ENCODE peak calls at places on chromosomes 5 and 9, in seven cellular contexts. S is OCI-LY7, D is psoas muscle, X is testis, H is right lobe of liver, Q is breast epithelium, B is ovary. T is an unnamed sample. For H3K4me1, the result is how much of the 10 kb centered on the place peaks cover.

GRCh38 chr5:134226441-134227192 is 744 bp upstream of the PPP2CA start:
- DNase-seq in H (no peak), D (no peak), X (no peak), Q (no peak), S (no peak), B (no peak), T (no peak)

GRCh38 chr5:153623906-153624765 is 133.7 kb downstream of the GRIA1 start:
- DNase-seq in H (no peak), X (no peak), S (peak), D (no peak), Q (no peak), B (no peak), T (no peak)

GRCh38 chr9:128762664-128763449 is 8.9 kb downstream of the ZER1 start:
- DNase-seq in Q (no peak), B (no peak), D (no peak), H (peak), S (no peak), X (no peak), T (no peak)

GRCh38 chr5:78985407-78986223 is 505 bp upstream of the ARSB start:
- DNase-seq in H (peak), S (peak), B (peak), X (peak), Q (no peak), D (peak), T (peak)

GRCh38 chr9:95605826-95606555 is 89.2 kb upstream of the PTCH1 start:
- DNase-seq in H (no peak), Q (no peak), X (no peak), B (no peak), D (no peak), S (no peak), T (no peak)

GRCh38 chr9:37300620-37301368 is 121.7 kb upstream of the GRHPR start:
- DNase-seq in D (no peak), S (no peak), H (no peak), B (no peak), X (no peak), Q (no peak), T (peak)

GRCh38 chr5:139798883-139799282 is 3.3 kb downstream of the PSD2 start:
- DNase-seq in B (no peak), S (no peak), H (no peak), Q (no peak), X (no peak), D (no peak), T (no peak)

GRCh38 chr9:127705577-127706215 is 1.1 kb upstream of the CFAP157 start:
- DNase-seq in X (no peak), H (no peak), Q (no peak), D (no peak), S (no peak), B (no peak), T (no peak)

GRCh38 chr5:55904152-55904551 is 53.0 kb downstream of the IL31RA start:
- DNase-seq in H (no peak), Q (no peak), D (peak), S (no peak), X (no peak), B (no peak), T (peak)

GRCh38 chr5:111530298-111530740 is 18.0 kb upstream of the STARD4 start:
- DNase-seq in D (peak), S (peak), H (peak), X (peak), B (peak), Q (peak), T (peak)

GRCh38 chr9:79390077-79390673 is 181.6 kb upstream of the TLE4 start:
- DNase-seq in S (no peak), X (no peak), H (no peak), D (no peak), Q (no peak), B (no peak), T (no peak)

GRCh38 chr5:180324633-180324955 is 28.5 kb downstream of the GFPT2 start:
- DNase-seq in Q (no peak), X (no peak), B (no peak), D (no peak), H (no peak), S (no peak), T (no peak)

GRCh38 chr9:93286252-93287188 is 102.6 kb downstream of the WNK2 start:
- DNase-seq in Q (no peak), X (no peak), H (no peak), S (peak), D (no peak), B (no peak), T (no peak)

GRCh38 chr5:138488481-138488945 is 23.2 kb downstream of the EGR1 start:
- DNase-seq in Q (no peak), D (no peak), S (no peak), X (no peak), B (no peak), H (no peak), T (peak)

GRCh38 chr9:127451681-127452480 is 571 bp downstream of the LRSAM1 start:
- DNase-seq in H (peak), B (peak), S (peak), D (peak), X (no peak), Q (peak), T (peak)

GRCh38 chr9:114412057-114412683 is 24.4 kb upstream of the AKNA start:
- DNase-seq in D (no peak), H (no peak), S (no peak), Q (no peak), B (no peak), X (peak), T (peak)

GRCh38 chr5:119063579-119064379 is 7.1 kb upstream of the DMXL1 start:
- DNase-seq in B (no peak), D (no peak), H (no peak), X (no peak), S (no peak), Q (no peak), T (no peak)

GRCh38 chr9:76512826-76513225 is 53.8 kb downstream of the GCNT1 start:
- DNase-seq in H (no peak), S (no peak), X (no peak), Q (no peak), D (no peak), B (no peak), T (no peak)

GRCh38 chr5:3197699-3198098 is 397.9 kb upstream of the IRX1 start:
- DNase-seq in Q (no peak), S (no peak), D (no peak), H (no peak), X (no peak), B (no peak), T (no peak)

GRCh38 chr5:68240771-68241170 is 25.2 kb downstream of the PIK3R1 start:
- DNase-seq in X (no peak), Q (no peak), D (no peak), B (no peak), S (no peak), H (no peak), T (no peak)

GRCh38 chr9:23492126-23493002 is 333.7 kb downstream of the ELAVL2 start:
- DNase-seq in Q (no peak), H (no peak), B (no peak), D (no peak), S (peak), X (no peak), T (peak)

GRCh38 chr5:3449481-3449880 is 146.2 kb upstream of the IRX1 start:
- DNase-seq in H (no peak), B (no peak), D (no peak), X (no peak), S (no peak), Q (no peak), T (no peak)

GRCh38 chr5:956941-957729 is 51.5 kb upstream of the NKD2 start:
- DNase-seq in S (no peak), B (no peak), D (peak), X (no peak), Q (peak), H (peak), T (peak)

GRCh38 chr9:94929373-94929764 is 202.9 kb downstream of the AOPEP start:
- DNase-seq in X (no peak), S (no peak), H (no peak), D (no peak), B (no peak), Q (no peak), T (no peak)

GRCh38 chr5:119409235-119409815 is 43.0 kb upstream of the HSD17B4 start:
- DNase-seq in S (peak), B (no peak), H (no peak), X (no peak), D (no peak), Q (no peak), T (no peak)

GRCh38 chr5:88892669-88893068 is 9.7 kb upstream of the MEF2C start:
- DNase-seq in X (no peak), D (peak), B (no peak), H (no peak), Q (no peak), S (no peak), T (no peak)

GRCh38 chr9:137772281-137772873 is 105.2 kb upstream of the CACNA1B start:
- DNase-seq in Q (no peak), D (no peak), B (no peak), S (peak), H (no peak), X (no peak), T (peak)

GRCh38 chr9:6779417-6780241 is 21.9 kb downstream of the KDM4C start:
- DNase-seq in X (no peak), B (no peak), Q (no peak), D (no peak), S (no peak), H (no peak), T (peak)

GRCh38 chr5:98368141-98368540 is 405.3 kb upstream of the RGMB start:
- DNase-seq in D (no peak), H (no peak), S (no peak), B (no peak), Q (no peak), X (no peak), T (peak)

GRCh38 chr9:92659601-92660000 is 10.3 kb downstream of the IPPK start:
- DNase-seq in S (no peak), B (no peak), Q (no peak), H (no peak), X (no peak), D (no peak), T (peak)

GRCh38 chr9:679462-679861 is 162.0 kb upstream of the DMRT1 start:
- DNase-seq in B (no peak), H (no peak), D (no peak), X (no peak), S (no peak), Q (no peak), T (no peak)

GRCh38 chr9:676780-677458 is 164.6 kb upstream of the DMRT1 start:
- DNase-seq in H (no peak), B (no peak), X (no peak), S (no peak), D (no peak), Q (no peak), T (no peak)

GRCh38 chr9:680106-680505 is 161.4 kb upstream of the DMRT1 start:
- DNase-seq in B (no peak), D (no peak), S (no peak), X (no peak), H (no peak), Q (no peak), T (no peak)

GRCh38 chr9:675697-676370 is 165.7 kb upstream of the DMRT1 start:
- DNase-seq in X (no peak), D (no peak), B (no peak), H (no peak), S (no peak), Q (no peak), T (no peak)

DNA sequence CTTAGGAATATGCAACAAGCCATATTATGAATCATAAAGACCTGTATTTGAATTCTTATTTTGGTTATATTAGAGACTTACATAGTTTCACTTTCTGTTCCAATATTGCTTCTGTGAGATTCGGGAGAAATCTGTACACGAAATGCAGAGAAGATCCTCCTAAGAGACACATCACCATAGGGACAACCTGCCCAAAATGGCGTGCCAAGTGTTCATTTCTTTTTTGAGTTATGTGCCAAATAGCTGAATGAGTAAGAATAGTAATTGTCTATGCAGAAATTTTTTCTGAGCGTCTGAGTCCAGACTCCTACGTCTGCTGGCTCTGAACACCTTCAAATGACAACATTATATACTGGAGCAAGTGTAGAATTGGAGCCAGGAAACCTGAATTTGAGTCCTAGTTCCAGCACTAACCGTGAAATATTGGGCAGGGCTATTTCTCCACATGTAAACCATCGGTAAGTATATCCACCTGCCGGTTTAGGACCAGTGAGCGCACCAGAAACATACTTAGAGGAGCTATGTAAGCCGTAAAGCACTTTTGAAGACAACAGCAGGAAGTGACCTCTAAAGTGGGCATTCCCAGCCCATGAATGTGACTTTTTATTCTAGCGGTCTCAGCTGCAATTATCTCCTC is 163.9 kb upstream of the DMRT1 start:
- DNase-seq in B (no peak), D (no peak), S (no peak), H (no peak), Q (no peak), X (no peak), T (no peak)
- H3K4me3 ChIP-seq in B (peak), D (peak), S (no peak), H (peak), Q (peak), X (peak), T (no peak)

DNA sequence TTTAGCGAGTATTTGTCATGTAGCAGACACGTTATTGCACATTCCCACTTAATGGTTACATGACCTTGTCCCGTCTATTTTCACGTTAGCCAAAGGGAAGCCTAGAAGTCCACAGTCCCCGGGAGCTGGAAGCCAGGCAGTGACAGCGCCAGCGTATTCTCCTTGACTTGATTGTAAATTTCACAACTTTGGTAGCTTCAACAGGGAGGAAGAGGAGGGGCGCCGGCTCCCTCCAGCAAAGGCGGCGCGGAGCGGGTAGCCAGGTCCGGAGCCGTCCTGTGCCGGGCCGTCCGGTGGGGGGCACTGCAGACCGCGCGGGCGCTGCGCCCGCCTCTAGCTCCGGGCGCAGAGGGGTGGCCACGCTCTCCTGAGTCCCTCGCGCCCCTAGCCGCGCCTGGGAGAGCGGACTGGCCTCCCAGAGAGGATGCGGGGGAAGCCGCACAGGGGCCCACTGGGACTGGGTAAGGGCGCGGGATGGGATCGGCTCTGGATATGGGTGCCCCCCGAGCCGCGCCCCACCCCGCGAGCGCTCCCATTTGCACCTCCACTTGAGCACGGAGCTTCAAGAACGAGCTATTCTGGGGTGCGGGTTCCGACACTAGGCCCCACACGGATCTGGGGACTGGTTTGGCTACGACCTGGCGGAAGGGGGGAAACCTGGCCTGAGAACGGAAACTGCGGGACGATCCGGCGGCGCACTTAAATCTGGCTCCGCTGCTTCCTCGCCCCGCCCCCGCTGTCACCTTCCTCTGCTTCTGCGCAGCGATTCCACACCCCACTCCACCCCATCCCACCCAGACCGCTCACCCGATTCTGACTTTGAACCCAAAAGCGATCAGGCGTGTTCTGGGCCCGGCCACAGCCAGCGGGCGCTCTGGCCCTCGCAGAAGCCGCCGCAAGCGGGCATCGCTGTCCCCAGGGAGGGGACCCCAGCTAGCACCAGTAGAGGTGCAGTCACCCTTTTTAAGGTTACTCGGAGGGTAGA is 23.8 kb downstream of the KLF4 start:
- DNase-seq in H (peak), X (peak), D (peak), B (peak), S (no peak), Q (peak), T (peak)
- TF ChIP-seq CTCF in H (peak), X (peak), D (peak), B (peak), S (peak), Q (peak), T (peak)

DNA sequence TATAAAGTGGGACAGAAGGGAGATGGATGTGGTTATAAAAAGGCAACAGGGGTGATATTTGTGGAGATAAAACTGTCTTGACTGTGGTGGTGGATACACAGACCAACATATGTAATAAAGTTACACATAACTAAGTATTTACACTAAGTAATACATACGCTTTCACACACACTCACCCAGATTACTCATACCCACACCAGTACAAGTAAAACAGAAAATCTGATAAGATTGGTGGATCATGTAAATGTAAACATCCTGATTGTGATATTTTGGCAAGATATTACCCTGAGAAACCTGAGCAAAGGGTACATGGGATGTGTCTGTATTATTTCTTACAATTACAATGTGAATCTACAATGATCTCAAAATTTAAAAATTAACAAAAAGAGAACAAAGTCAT is 53.3 kb upstream of the SLIT3 start:
- DNase-seq in Q (no peak), X (no peak), H (no peak), S (no peak), D (no peak), B (no peak), T (no peak)
- H3K4me1 ChIP-seq in Q (under half), X (under half), H (under half), S (under half), D (under half), B (under half), T (under half)

GRCh38 chr9:89640391-89640790 is 35.6 kb downstream of the GADD45G start:
- DNase-seq in X (no peak), B (no peak), H (no peak), Q (no peak), S (no peak), D (no peak), T (no peak)
- H3K4me3 ChIP-seq in X (no peak), B (no peak), H (no peak), Q (no peak), S (no peak), D (peak), T (no peak)

GRCh38 chr5:100841358-100842076 is 61.6 kb downstream of the ST8SIA4 start:
- DNase-seq in B (no peak), S (no peak), X (no peak), Q (no peak), D (no peak), H (no peak), T (no peak)
- TF ChIP-seq CTCF in B (no peak), S (no peak), X (no peak), Q (no peak), D (no peak), H (no peak), T (no peak)

GRCh38 chr5:172165465-172165864 is 22.6 kb downstream of the STK10 start:
- DNase-seq in X (no peak), H (no peak), B (no peak), S (no peak), D (no peak), Q (no peak), T (no peak)

GRCh38 chr5:172167893-172168292 is 20.1 kb downstream of the STK10 start:
- DNase-seq in Q (no peak), B (no peak), X (no peak), S (no peak), H (no peak), D (no peak), T (peak)

GRCh38 chr5:172168311-172168710 is 19.7 kb downstream of the STK10 start:
- DNase-seq in Q (no peak), H (no peak), S (no peak), D (no peak), X (no peak), B (no peak), T (no peak)

GRCh38 chr5:172164773-172165212 is 23.2 kb downstream of the STK10 start:
- DNase-seq in H (no peak), D (no peak), S (no peak), B (no peak), Q (no peak), X (peak), T (peak)

GRCh38 chr5:172166030-172166429 is 22.0 kb downstream of the STK10 start:
- DNase-seq in S (no peak), B (no peak), X (no peak), Q (no peak), H (no peak), D (no peak), T (no peak)
- H3K4me1 ChIP-seq in S (under half), B (under half), X (half or more), Q (under half), H (under half), D (under half), T (under half)

T was measured in cardiac muscle cell.